ENCODE peak calls at places on chromosomes 7 and 10, in ten cellular contexts. G is neural progenitor cell; W is A549; F is endodermal cell; R is CD8-positive, alpha-beta T cell; M is thoracic aorta; N is SK-N-SH; H is OCI-LY7; Q is prostate gland; D is cardiac fibroblast. B is an unnamed sample.

GRCh38 chr10:116634126-116634975 is 13.6 kb downstream of the PNLIPRP2 start:
- DNase-seq in W (no peak), G (no peak), N (no peak), H (no peak), F (no peak), D (no peak), R (no peak), Q (no peak), M (no peak), B (no peak)

GRCh38 chr7:84159435-84159834 is 35.2 kb downstream of the SEMA3A start:
- DNase-seq in F (no peak), M (no peak), N (no peak), Q (no peak), G (no peak), W (no peak), R (no peak), D (no peak), H (no peak), B (no peak)

GRCh38 chr7:27150568-27151340 is 1.6 kb downstream of the HOXA3 start:
- DNase-seq in G (peak; percentile 91), D (peak; percentile 69), W (peak; percentile 91), M (no peak), F (peak; percentile 90), N (peak; percentile 96), R (peak; percentile 37), Q (peak; percentile 77), H (peak; percentile 86), B (no peak)

GRCh38 chr7:38844952-38845563 is 63.9 kb downstream of the VPS41 start:
- DNase-seq in H (no peak), G (no peak), W (no peak), M (no peak), N (no peak), D (no peak), Q (no peak), R (no peak), F (no peak), B (no peak)

GRCh38 chr7:13291010-13291409 is 603.6 kb downstream of the ARL4A start:
- DNase-seq in Q (no peak), N (no peak), M (no peak), G (no peak), H (no peak), F (no peak), R (no peak), D (no peak), W (no peak), B (no peak)

GRCh38 chr10:125201108-125201524 is 40.8 kb upstream of the CTBP2 start:
- DNase-seq in N (no peak), G (no peak), D (no peak), R (no peak), Q (no peak), F (peak; percentile 46), M (no peak), W (peak; percentile 25), H (no peak), B (no peak)

GRCh38 chr10:88881335-88881734 is 1.3 kb downstream of the STAMBPL1 start:
- DNase-seq in D (no peak), N (peak; percentile 20), G (no peak), W (no peak), H (peak; percentile 43), Q (no peak), M (no peak), F (no peak), R (no peak), B (no peak)

GRCh38 chr10:128499486-128499885 is 373.3 kb upstream of the MKI67 start:
- DNase-seq in M (no peak), H (no peak), N (no peak), F (no peak), G (no peak), R (no peak), Q (no peak), W (no peak), D (no peak), B (no peak)

GRCh38 chr10:69648461-69648860 is 18.4 kb downstream of the FAM241B start:
- DNase-seq in N (no peak), W (no peak), M (no peak), F (no peak), R (no peak), D (no peak), H (no peak), Q (no peak), G (no peak), B (no peak)

GRCh38 chr10:69645751-69646687 is 16.0 kb downstream of the FAM241B start:
- DNase-seq in G (peak; percentile 80), M (no peak), D (no peak), W (no peak), F (peak; percentile 83), Q (no peak), H (no peak), R (no peak), N (peak; percentile 64), B (no peak)

GRCh38 chr10:69646688-69647060 is 16.6 kb downstream of the FAM241B start:
- DNase-seq in Q (no peak), G (no peak), H (no peak), N (no peak), W (no peak), F (no peak), R (no peak), D (no peak), M (no peak), B (no peak)

GRCh38 chr10:69647819-69648218 is 17.8 kb downstream of the FAM241B start:
- DNase-seq in W (no peak), F (no peak), R (no peak), Q (no peak), H (no peak), N (no peak), G (no peak), D (no peak), M (no peak), B (no peak)

GRCh38 chr10:69647101-69647500 is 17.1 kb downstream of the FAM241B start:
- DNase-seq in G (no peak), Q (no peak), H (no peak), W (no peak), R (no peak), N (no peak), D (no peak), F (peak; percentile 44), M (no peak), B (no peak)
- H3K4me3 ChIP-seq in G (no peak overlapping the region), Q (no peak overlapping the region), H (no peak overlapping the region), W (no peak overlapping the region), R (no peak overlapping the region), N (no peak overlapping the region), D (no peak overlapping the region), F (no peak overlapping the region), M (no peak overlapping the region), B (no peak overlapping the region)

GRCh38 chr7:45402480-45403218 is 171.5 kb upstream of the ADCY1 start:
- DNase-seq in G (no peak), R (no peak), Q (no peak), M (no peak), W (no peak), N (no peak), H (no peak), D (peak; percentile 55), F (no peak), B (no peak)

GRCh38 chr7:45410893-45411292 is 163.3 kb upstream of the ADCY1 start:
- DNase-seq in R (no peak), G (no peak), N (no peak), H (no peak), D (no peak), Q (no peak), M (no peak), W (no peak), F (no peak), B (no peak)

GRCh38 chr7:45404622-45405021 is 169.5 kb upstream of the ADCY1 start:
- DNase-seq in R (no peak), Q (no peak), F (no peak), W (no peak), D (no peak), G (no peak), M (no peak), N (no peak), H (no peak), B (no peak)

GRCh38 chr7:45408407-45408737 is 165.8 kb upstream of the ADCY1 start:
- DNase-seq in R (no peak), H (no peak), N (no peak), G (no peak), F (no peak), M (no peak), Q (no peak), D (no peak), W (no peak), B (no peak)

GRCh38 chr7:45407730-45408406 is 166.3 kb upstream of the ADCY1 start:
- DNase-seq in D (no peak), R (no peak), G (peak; percentile 56), N (no peak), W (no peak), H (no peak), Q (no peak), M (no peak), F (peak; percentile 83), B (no peak)
- TF ChIP-seq CTCF in D (no peak), R (no peak), G (peak; percentile 47), N (no peak), W (no peak), H (no peak), Q (no peak), M (no peak), F (peak; percentile 79), B (peak; percentile 35)

GRCh38 chr7:107692501-107692900 is 31.9 kb downstream of the SLC26A4 start:
- DNase-seq in W (no peak), D (no peak), R (no peak), H (no peak), Q (no peak), M (no peak), G (no peak), F (no peak), N (no peak), B (no peak)
- H3K4me3 ChIP-seq in W (no peak overlapping the region), D (no peak overlapping the region), R (no peak overlapping the region), H (no peak overlapping the region), Q (no peak overlapping the region), M (no peak overlapping the region), G (no peak overlapping the region), F (no peak overlapping the region), N (no peak overlapping the region), B (no peak overlapping the region)

GRCh38 chr10:110723224-110723891 is 79.2 kb downstream of the RBM20 start:
- DNase-seq in F (no peak), G (no peak), D (no peak), W (no peak), N (no peak), R (no peak), H (peak; percentile 77), Q (no peak), M (no peak), B (no peak)

GRCh38 chr10:110724116-110724701 is 80.1 kb downstream of the RBM20 start:
- DNase-seq in W (no peak), M (no peak), R (no peak), F (no peak), G (no peak), H (peak; percentile 82), Q (no peak), N (no peak), D (no peak), B (no peak)

GRCh38 chr10:110730345-110731055 is 86.4 kb downstream of the RBM20 start:
- DNase-seq in F (peak; percentile 33), H (no peak), N (no peak), Q (no peak), R (no peak), W (no peak), D (no peak), M (no peak), G (no peak), B (no peak)

GRCh38 chr10:110724937-110725336 is 80.8 kb downstream of the RBM20 start:
- DNase-seq in M (no peak), D (no peak), R (no peak), G (no peak), Q (no peak), W (no peak), F (no peak), H (no peak), N (no peak), B (no peak)

DNA sequence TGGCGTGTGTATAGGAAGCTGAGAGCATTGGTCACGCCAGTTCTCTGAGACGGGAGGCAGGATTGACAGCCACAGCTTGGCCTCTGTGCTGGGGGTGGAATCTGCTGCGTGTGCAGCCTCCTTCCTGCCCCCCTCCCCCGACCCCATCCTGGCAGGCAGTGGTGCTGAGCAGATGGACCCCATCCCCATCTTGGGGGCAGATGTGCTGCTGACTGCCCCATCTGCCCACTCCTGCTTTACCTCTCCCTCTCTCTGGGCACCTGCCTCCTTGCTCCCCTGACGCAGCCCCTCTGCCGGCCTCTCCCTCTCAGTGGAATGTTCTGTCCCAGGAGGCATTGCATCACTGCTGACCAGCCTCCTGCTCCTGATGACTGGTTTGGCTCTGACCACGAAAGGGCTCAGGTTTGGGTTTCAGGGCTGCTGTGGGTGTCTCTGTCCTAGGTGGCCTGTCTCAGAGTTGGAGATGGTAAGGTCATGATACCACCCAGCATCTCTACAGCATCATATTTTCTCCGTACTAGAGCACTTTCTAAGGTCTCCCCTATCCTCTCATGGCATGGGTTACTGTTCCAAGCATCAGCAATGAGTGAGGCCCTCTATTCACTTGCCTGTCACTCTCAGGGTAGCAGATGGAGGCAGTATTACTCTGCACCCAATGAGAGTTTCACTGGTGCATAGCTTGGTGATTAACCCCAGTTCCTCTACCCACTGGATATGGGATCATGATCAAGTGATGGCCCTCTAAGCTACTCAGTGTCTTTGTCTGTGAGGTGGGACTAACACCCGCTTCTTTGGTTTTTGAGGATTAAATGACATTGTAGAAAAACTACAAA is 81.9 kb downstream of the RBM20 start:
- DNase-seq in N (no peak), R (no peak), G (no peak), Q (no peak), F (peak; percentile 66), M (no peak), D (no peak), H (peak; percentile 52), W (no peak), B (no peak)
- TF ChIP-seq CTCF in N (no peak), R (no peak), G (no peak), Q (no peak), F (no peak), M (no peak), D (no peak), H (peak; percentile 69), W (no peak), B (no peak)